ENCODE peak calls at places on chromosome 22, in five cellular contexts. V is mesenchymal stem cell, S is H9, A is H1, P is trophoblast cell. R is an unnamed sample.

GRCh38 chr22:26139320-26139719 is 29.9 kb upstream of the SEZ6L start:
- DNase-seq in V (no peak), S (no peak), A (no peak), P (no peak), R (no peak)

GRCh38 chr22:26172389-26172990 is 3.2 kb downstream of the SEZ6L start:
- DNase-seq in V (peak), S (peak), A (peak), P (peak), R (peak)

GRCh38 chr22:30582788-30583575 is 8.5 kb upstream of the GAL3ST1 start:
- DNase-seq in V (no peak), S (no peak), A (no peak), P (no peak), R (no peak)

GRCh38 chr22:20569059-20570058 is 61.9 kb downstream of the MED15 start:
- DNase-seq in V (peak), S (no peak), A (no peak), P (peak), R (no peak)

GRCh38 chr22:44211946-44212930 is 31.5 kb downstream of the PARVG start:
- DNase-seq in V (no peak), S (no peak), A (peak), P (no peak), R (no peak)

GRCh38 chr22:22811016-22812009 is 76.3 kb upstream of the IGLL5 start:
- DNase-seq in V (no peak), S (no peak), A (no peak), P (no peak), R (no peak)

GRCh38 chr22:40511604-40512003 is 124.9 kb downstream of the MRTFA start:
- DNase-seq in V (no peak), S (no peak), A (no peak), P (no peak), R (no peak)

GRCh38 chr22:49954354-49954753 is 6.2 kb upstream of the PIM3 start:
- DNase-seq in V (no peak), S (no peak), A (no peak), P (no peak), R (no peak)

GRCh38 chr22:48204296-48204695 is 1441.8 kb downstream of the TBC1D22A start:
- DNase-seq in V (no peak), S (no peak), A (peak), P (no peak), R (no peak)

GRCh38 chr22:48257690-48258065 is 1495.2 kb downstream of the TBC1D22A start:
- DNase-seq in V (no peak), S (no peak), A (no peak), P (peak), R (no peak)

GRCh38 chr22:24095816-24096215 is 84.7 kb downstream of the CABIN1 start:
- DNase-seq in V (no peak), S (no peak), A (no peak), P (no peak), R (no peak)

GRCh38 chr22:46551996-46552395 is 14.6 kb upstream of the CELSR1 start:
- DNase-seq in V (no peak), S (no peak), A (no peak), P (no peak), R (no peak)

GRCh38 chr22:22886546-22886945 is 1.1 kb upstream of the IGLL5 start:
- DNase-seq in V (no peak), S (peak), A (no peak), P (no peak), R (no peak)

GRCh38 chr22:31346255-31346732 is at the start of gene PATZ1:
- DNase-seq in V (peak), S (peak), A (no peak), P (peak), R (peak)

GRCh38 chr22:21646608-21647590 is 4.8 kb downstream of the SDF2L1 start:
- DNase-seq in V (peak), S (peak), A (peak), P (peak), R (peak)

GRCh38 chr22:30422481-30423295 is 2.9 kb upstream of the MTFP1 start:
- DNase-seq in V (peak), S (peak), A (peak), P (peak), R (peak)

GRCh38 chr22:26975381-26975780 is 318.0 kb downstream of the MIAT start:
- DNase-seq in V (peak), S (no peak), A (no peak), P (no peak), R (no peak)

GRCh38 chr22:47549741-47550340 is 787.4 kb downstream of the TBC1D22A start:
- DNase-seq in V (no peak), S (no peak), A (no peak), P (no peak), R (no peak)

GRCh38 chr22:43465291-43466015 is 53.6 kb downstream of the MPPED1 start:
- DNase-seq in V (no peak), S (no peak), A (no peak), P (no peak), R (no peak)

GRCh38 chr22:45131749-45132148 is 32.0 kb upstream of the NUP50 start:
- DNase-seq in V (no peak), S (no peak), A (no peak), P (peak), R (no peak)

GRCh38 chr22:46490538-46490937 is 46.9 kb downstream of the CELSR1 start:
- DNase-seq in V (no peak), S (no peak), A (no peak), P (peak), R (no peak)

GRCh38 chr22:37551981-37552380 is 8.3 kb upstream of the CDC42EP1 start:
- DNase-seq in V (no peak), S (no peak), A (no peak), P (no peak), R (no peak)
- H3K4me2 ChIP-seq in V (no peak), S (no peak), A (no peak), P (no peak), R (peak)

GRCh38 chr22:19358195-19358594 is 66.7 kb upstream of the CLTCL1 start:
- DNase-seq in V (peak), S (no peak), A (no peak), P (no peak), R (no peak)
- H2BK12ac ChIP-seq in V (no peak), S (no peak), A (no peak), P (no peak), R (no peak)

GRCh38 chr22:17132112-17132511 is 11.0 kb upstream of the TMEM121B start:
- DNase-seq in V (no peak), S (no peak), A (no peak), P (peak), R (no peak)
- H3K4me2 ChIP-seq in V (no peak), S (no peak), A (no peak), P (no peak), R (no peak)

GRCh38 chr22:29203456-29203855 is 2.2 kb upstream of the EMID1 start:
- DNase-seq in V (no peak), S (no peak), A (no peak), P (no peak), R (no peak)
- H2BK12ac ChIP-seq in V (no peak), S (no peak), A (no peak), P (no peak), R (peak)

GRCh38 chr22:37381489-37381888 is 45.8 kb downstream of the ELFN2 start:
- DNase-seq in V (no peak), S (no peak), A (no peak), P (no peak), R (no peak)

GRCh38 chr22:37386441-37386840 is 40.8 kb downstream of the ELFN2 start:
- DNase-seq in V (no peak), S (no peak), A (no peak), P (no peak), R (no peak)

GRCh38 chr22:37379716-37380115 is 47.6 kb downstream of the ELFN2 start:
- DNase-seq in V (no peak), S (no peak), A (no peak), P (no peak), R (no peak)

GRCh38 chr22:37384691-37385090 is 42.6 kb downstream of the ELFN2 start:
- DNase-seq in V (no peak), S (no peak), A (no peak), P (no peak), R (no peak)

GRCh38 chr22:37383342-37383741 is 43.9 kb downstream of the ELFN2 start:
- DNase-seq in V (no peak), S (no peak), A (no peak), P (no peak), R (no peak)
- H3K4me2 ChIP-seq in V (no peak), S (no peak), A (no peak), P (no peak), R (no peak)